ENCODE peak calls at places on chromosomes 7 and 10, in seven cellular contexts. O is tibial nerve, S is suprapubic skin, L is SK-N-SH, T is cardiac fibroblast, H is fibroblast of the aortic adventitia, A is bronchial epithelial cell. X is an unnamed sample.

GRCh38 chr7:14841850-14842249 is 60.7 kb downstream of the DGKB start:
- DNase-seq in S (no peak), H (peak), O (no peak), L (no peak), A (peak), T (peak), X (no peak)

GRCh38 chr10:37301271-37301670 is 175.9 kb downstream of the ANKRD30A start:
- DNase-seq in O (no peak), L (no peak), T (no peak), H (no peak), S (no peak), A (no peak), X (no peak)

GRCh38 chr10:51422311-51423120 is 276.9 kb downstream of the CSTF2T start:
- DNase-seq in O (peak), L (peak), A (peak), T (peak), S (no peak), H (peak), X (no peak)

GRCh38 chr7:44912775-44913347 is 27.5 kb upstream of the PURB start:
- DNase-seq in L (peak), T (no peak), O (no peak), S (no peak), H (no peak), A (peak), X (no peak)

GRCh38 chr7:143289421-143289820 is 1.3 kb downstream of the CASP2 start:
- DNase-seq in L (no peak), T (peak), S (no peak), H (no peak), O (no peak), A (no peak), X (no peak)

GRCh38 chr7:77687100-77687746 is 9.0 kb upstream of the RSBN1L start:
- DNase-seq in S (no peak), A (peak), T (peak), O (no peak), H (no peak), L (no peak), X (no peak)

GRCh38 chr10:102714621-102715455 is at the start of gene SFXN2:
- DNase-seq in A (no peak), T (no peak), L (no peak), H (no peak), O (no peak), S (no peak), X (no peak)

GRCh38 chr7:87059525-87060287 is at the start of gene ELAPOR2:
- DNase-seq in S (peak), O (peak), L (peak), H (peak), A (peak), T (peak), X (peak)

GRCh38 chr10:110492069-110492782 is 5.5 kb upstream of the DUSP5 start:
- DNase-seq in S (no peak), L (no peak), A (no peak), O (no peak), T (peak), H (no peak), X (no peak)

GRCh38 chr10:24415455-24416169 is 206.7 kb downstream of the KIAA1217 start:
- DNase-seq in A (peak), L (peak), O (peak), H (peak), S (peak), T (peak), X (peak)

GRCh38 chr10:118979661-118980060 is 49.9 kb upstream of the NANOS1 start:
- DNase-seq in O (no peak), H (no peak), A (no peak), S (peak), L (no peak), T (no peak), X (no peak)

GRCh38 chr7:81690251-81690650 is 79.6 kb downstream of the HGF start:
- DNase-seq in S (no peak), A (no peak), L (no peak), H (no peak), O (no peak), T (peak), X (no peak)

GRCh38 chr10:6346621-6347020 is 143.9 kb downstream of the PFKFB3 start:
- DNase-seq in A (no peak), T (no peak), S (no peak), H (no peak), L (no peak), O (no peak), X (no peak)

GRCh38 chr10:22615819-22616499 is 98.4 kb downstream of the PIP4K2A start:
- DNase-seq in T (peak), O (peak), H (peak), L (no peak), A (no peak), S (no peak), X (no peak)

GRCh38 chr7:2196381-2197378 is 36.1 kb downstream of the MAD1L1 start:
- DNase-seq in H (no peak), O (no peak), L (no peak), S (no peak), T (no peak), A (no peak), X (no peak)

GRCh38 chr10:47188156-47188555 is 111.8 kb upstream of the GDF10 start:
- DNase-seq in O (no peak), L (no peak), T (no peak), S (no peak), H (no peak), A (peak), X (no peak)

GRCh38 chr10:133000648-133001047 is 58.3 kb upstream of the CFAP46 start:
- DNase-seq in H (no peak), O (no peak), S (no peak), A (no peak), T (no peak), L (no peak), X (no peak)

GRCh38 chr7:17153571-17153970 is 144.9 kb upstream of the AHR start:
- DNase-seq in H (no peak), S (no peak), O (no peak), T (peak), A (peak), L (no peak), X (no peak)

GRCh38 chr7:137996386-137996851 is 5.5 kb downstream of the CREB3L2 start:
- DNase-seq in S (no peak), A (no peak), O (no peak), L (peak), T (peak), H (peak), X (peak)

GRCh38 chr10:80473096-80473657 is 19.1 kb downstream of the TSPAN14 start:
- DNase-seq in A (no peak), H (no peak), S (no peak), L (no peak), T (no peak), O (no peak), X (no peak)

GRCh38 chr7:71497233-71497946 is 365.4 kb downstream of the GALNT17 start:
- DNase-seq in O (peak), H (no peak), L (no peak), T (no peak), S (no peak), A (no peak), X (no peak)

GRCh38 chr10:133355266-133355665 is 2.6 kb downstream of the FUOM start:
- DNase-seq in H (no peak), L (no peak), A (no peak), S (no peak), O (no peak), T (no peak), X (peak)

GRCh38 chr7:46387646-46388045 is 466.6 kb upstream of the IGFBP3 start:
- DNase-seq in T (peak), L (no peak), H (peak), S (no peak), O (no peak), A (peak), X (no peak)

GRCh38 chr7:39735903-39736302 is 112.5 kb downstream of the RALA start:
- DNase-seq in O (no peak), T (no peak), S (no peak), A (no peak), L (peak), H (peak), X (no peak)

GRCh38 chr10:44951827-44952226 is 7.8 kb upstream of the RASSF4 start:
- DNase-seq in O (no peak), S (no peak), L (no peak), A (no peak), T (no peak), H (no peak), X (no peak)

GRCh38 chr7:28407643-28408042 is 4.7 kb upstream of the CREB5 start:
- DNase-seq in T (peak), L (peak), S (no peak), H (peak), A (peak), O (peak), X (no peak)

GRCh38 chr7:80830584-80831319 is 88.1 kb downstream of the SEMA3C start:
- DNase-seq in O (no peak), S (no peak), T (peak), A (peak), L (no peak), H (peak), X (no peak)

GRCh38 chr7:142438235-142438922 is 180.5 kb upstream of the PRSS58 start:
- DNase-seq in T (peak), H (peak), O (no peak), S (no peak), L (peak), A (peak), X (no peak)

GRCh38 chr7:137449016-137449415 is 105.5 kb upstream of the PTN start:
- DNase-seq in T (no peak), O (no peak), L (no peak), A (no peak), H (no peak), S (no peak), X (no peak)

GRCh38 chr7:143272871-143273270 is 9.6 kb downstream of the GSTK1 start:
- DNase-seq in L (no peak), T (no peak), A (no peak), H (no peak), O (no peak), S (no peak), X (no peak)

GRCh38 chr10:29941476-29941875 is 117.9 kb downstream of the JCAD start:
- DNase-seq in A (no peak), S (no peak), L (no peak), H (no peak), T (no peak), O (no peak), X (no peak)

GRCh38 chr10:688621-689426 is 644 bp downstream of the DIP2C start:
- DNase-seq in T (peak), H (peak), L (peak), O (no peak), A (no peak), S (peak), X (peak)

DNA sequence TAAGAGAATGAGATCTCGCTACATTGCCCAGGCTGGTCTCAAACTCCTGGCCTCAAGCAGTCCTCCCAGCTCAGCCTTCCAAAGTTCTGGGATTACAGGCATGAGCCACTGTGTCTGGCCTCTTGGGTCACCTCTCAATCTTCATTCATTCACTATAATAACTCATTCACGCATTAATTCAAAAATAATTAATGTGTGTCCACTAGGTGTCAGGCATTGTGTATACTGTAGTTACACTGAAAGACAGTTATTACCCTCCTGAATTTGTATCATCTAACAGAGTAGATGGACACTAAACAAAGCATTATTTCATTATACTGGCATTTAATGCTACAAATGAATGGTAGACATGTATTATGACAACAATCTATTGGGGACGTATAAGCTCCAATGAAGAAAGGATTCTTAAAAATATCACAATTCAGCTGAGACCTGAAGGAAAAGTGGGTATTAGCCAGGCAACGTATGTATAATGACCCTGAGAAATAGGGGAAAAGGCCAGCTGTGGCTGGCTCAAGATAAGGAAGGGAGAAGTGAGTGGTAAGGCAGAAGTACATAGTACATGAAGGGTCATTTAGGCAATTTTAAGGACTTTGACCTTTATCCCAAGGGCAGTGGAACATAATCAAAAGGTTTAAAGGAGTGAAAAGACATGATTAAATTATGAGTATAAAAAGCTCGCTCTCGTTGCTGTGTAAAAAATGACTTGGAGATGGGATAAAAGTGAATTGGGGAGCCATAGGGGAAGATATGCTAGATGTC is 150.7 kb downstream of the BTAF1 start:
- DNase-seq in T (peak), H (peak), S (no peak), A (peak), O (no peak), L (no peak), X (no peak)
- TF ChIP-seq CTCF in T (no peak), H (no peak), S (no peak), A (no peak), O (no peak), L (no peak), X (peak)

GRCh38 chr10:113927440-113927839 is 73.0 kb downstream of the NHLRC2 start:
- DNase-seq in S (no peak), H (no peak), T (no peak), O (no peak), L (no peak), A (peak), X (no peak)
- TF ChIP-seq CTCF in S (no peak), H (no peak), T (no peak), O (no peak), L (no peak), A (no peak), X (no peak)

GRCh38 chr7:159030490-159031134 is 114.1 kb downstream of the VIPR2 start:
- DNase-seq in L (peak), A (no peak), H (no peak), T (no peak), S (peak), O (peak), X (peak)
- TF ChIP-seq CTCF in L (no peak), A (peak), H (peak), T (no peak), S (no peak), O (peak), X (peak)

DNA sequence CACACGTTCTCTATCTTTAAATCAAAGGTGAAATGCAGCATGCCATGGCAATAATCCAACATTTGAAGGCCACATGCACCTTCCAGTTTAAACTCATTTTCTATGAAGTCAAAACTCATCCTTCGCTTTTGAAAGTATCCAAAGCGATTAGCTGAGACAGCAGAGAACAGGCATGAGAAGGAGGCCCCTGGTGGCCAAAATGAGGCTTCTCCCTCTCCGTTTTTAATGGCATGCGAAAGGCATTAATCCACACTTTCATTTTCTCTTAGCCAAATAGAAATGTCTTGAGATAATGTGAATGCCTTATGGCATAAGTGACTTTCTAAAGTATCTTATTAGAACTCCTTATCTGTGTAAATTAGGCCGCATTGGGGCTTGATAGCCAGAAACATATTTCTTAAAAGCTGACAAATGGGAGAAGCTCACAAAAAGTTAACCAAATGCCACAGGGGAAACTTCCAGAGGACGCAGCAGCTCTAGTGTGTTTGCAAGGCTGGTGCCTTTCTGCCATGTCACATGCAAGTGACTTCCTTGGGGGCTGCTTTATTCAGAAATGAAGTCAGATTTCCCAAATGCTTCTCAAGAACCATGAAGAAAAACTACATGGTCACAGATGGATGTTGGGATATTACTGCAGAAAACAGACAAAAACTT is 1189.6 kb downstream of the SORCS1 start:
- DNase-seq in L (no peak), O (peak), T (peak), S (no peak), A (no peak), H (peak), X (no peak)
- TF ChIP-seq CTCF in L (peak), O (peak), T (peak), S (peak), A (peak), H (peak), X (peak)

GRCh38 chr10:73910401-73910763 is 550 bp upstream of the PLAU start:
- DNase-seq in L (peak), T (no peak), A (peak), S (no peak), H (no peak), O (no peak), X (no peak)
- TF ChIP-seq CTCF in L (no peak), T (no peak), A (peak), S (no peak), H (no peak), O (no peak), X (no peak)

GRCh38 chr7:108659867-108660266 is 90.2 kb downstream of the DNAJB9 start:
- DNase-seq in T (no peak), H (no peak), L (no peak), O (no peak), A (no peak), S (no peak), X (no peak)
- TF ChIP-seq CTCF in T (no peak), H (no peak), L (no peak), O (no peak), A (no peak), S (no peak), X (no peak)

GRCh38 chr10:48606530-48607355 is 1.9 kb upstream of the ARHGAP22 start:
- DNase-seq in O (peak), A (peak), T (peak), H (peak), S (peak), L (no peak), X (peak)

GRCh38 chr10:48608926-48609325 is 4.1 kb upstream of the ARHGAP22 start:
- DNase-seq in A (no peak), H (no peak), T (peak), O (no peak), S (peak), L (no peak), X (no peak)

GRCh38 chr10:48608279-48608681 is 3.4 kb upstream of the ARHGAP22 start:
- DNase-seq in S (peak), O (no peak), T (peak), L (peak), H (no peak), A (peak), X (no peak)

GRCh38 chr10:48605786-48606529 is 1.1 kb upstream of the ARHGAP22 start:
- DNase-seq in H (no peak), A (peak), L (no peak), O (no peak), S (no peak), T (peak), X (no peak)

DNA sequence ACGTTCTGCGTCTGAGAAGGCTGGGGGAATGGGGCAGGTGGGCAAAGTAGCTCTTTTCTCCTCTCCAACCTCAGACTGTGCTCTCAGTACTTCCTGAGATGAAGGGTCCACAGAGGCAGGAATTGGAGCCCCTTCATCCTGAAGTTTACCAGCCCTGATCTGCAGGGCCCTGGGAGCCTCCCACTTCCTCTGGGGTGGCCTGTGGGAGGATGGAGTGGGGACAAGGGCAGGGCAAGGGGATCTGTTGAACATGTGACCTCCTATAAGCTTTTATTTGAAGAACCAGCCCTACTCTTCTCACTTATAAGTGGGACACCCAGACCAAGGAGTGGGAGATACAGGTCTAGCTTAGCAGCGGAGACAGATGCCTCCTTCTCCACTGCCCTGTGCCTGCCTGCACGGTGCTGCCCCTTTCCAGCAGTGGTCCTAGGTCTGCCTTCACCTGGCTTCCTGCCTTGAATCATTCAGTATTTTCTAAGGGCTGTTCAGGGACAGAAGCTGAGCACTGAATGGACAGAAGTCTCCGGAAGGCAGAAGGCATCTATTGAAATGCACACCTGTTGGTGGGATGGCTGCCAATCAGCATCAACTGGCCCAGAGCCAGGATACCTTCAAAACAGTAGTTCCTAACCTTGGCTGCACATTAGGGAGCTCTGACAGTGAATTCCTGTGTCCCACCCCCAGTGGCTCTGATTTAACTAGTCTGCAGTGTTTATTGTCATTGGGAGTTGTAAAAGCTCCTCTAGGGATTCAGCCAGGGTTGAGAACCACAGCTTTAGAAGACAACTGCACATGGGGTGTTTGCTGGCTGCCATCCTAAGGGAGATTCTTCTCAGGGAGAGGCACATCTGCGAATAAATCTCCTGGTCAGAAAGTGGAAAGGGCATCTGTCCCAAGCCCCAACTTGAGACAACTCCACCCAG is 2.7 kb upstream of the ARHGAP22 start:
- DNase-seq in L (no peak), O (no peak), A (no peak), S (peak), T (peak), H (no peak), X (no peak)
- TF ChIP-seq CTCF in L (no peak), O (no peak), A (no peak), S (no peak), T (no peak), H (no peak), X (no peak)

DNA sequence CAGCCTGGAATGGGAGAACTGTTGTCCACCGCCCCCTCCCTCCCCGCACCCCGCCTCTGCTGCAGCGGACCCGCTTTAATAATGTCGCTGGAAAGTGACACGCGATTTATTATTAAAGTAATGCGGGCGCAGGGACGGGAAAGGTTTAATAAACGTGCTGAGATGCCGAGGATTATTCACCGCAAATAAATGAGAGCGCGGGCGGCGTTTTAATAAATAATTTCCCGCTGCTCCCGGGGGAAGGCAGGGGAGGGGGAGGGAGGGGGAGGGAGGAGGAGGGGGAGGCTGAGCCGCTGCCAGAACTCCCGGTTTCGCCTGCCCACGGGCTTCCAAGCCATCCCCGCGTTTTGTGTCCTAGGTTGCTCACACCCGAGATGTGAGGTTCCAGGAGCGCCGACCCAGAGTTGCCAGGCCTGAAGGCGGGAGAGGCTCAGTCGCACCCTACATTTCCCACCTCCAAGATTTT is 5.1 kb downstream of the KAZALD1 start:
- DNase-seq in S (no peak), L (peak), H (peak), A (no peak), T (no peak), O (no peak), X (no peak)
- TF ChIP-seq CTCF in S (no peak), L (no peak), H (no peak), A (no peak), T (no peak), O (no peak), X (no peak)

X was measured in psoas muscle.